ENCODE peak calls at places on chromosomes 7 and 10, in five cellular contexts. W is tibial artery, L is cardiac fibroblast, Q is breast epithelium, E is right cardiac atrium. I is an unnamed sample.
A peak's percentile ranks its signal among the peaks of the same experiment; 100 is the strongest.

GRCh38 chr7:157503229-157503628 is 166.4 kb downstream of the DNAJB6 start:
- DNase-seq in W (no peak), L (no peak), Q (no peak), E (no peak), I (no peak)

GRCh38 chr7:147423875-147424274 is 1166.7 kb upstream of the C7orf33 start:
- DNase-seq in W (no peak), L (no peak), Q (no peak), E (no peak), I (no peak)

GRCh38 chr10:21526184-21526951 is 886 bp upstream of the SKIDA1 start:
- DNase-seq in W (peak; percentile 91), L (peak; percentile 80), Q (peak; percentile 68), E (peak; percentile 97), I (peak; percentile 84)

GRCh38 chr7:78279035-78279434 is 480.5 kb downstream of the PHTF2 start:
- DNase-seq in W (no peak), L (peak; percentile 82), Q (no peak), E (no peak), I (no peak)

GRCh38 chr10:59324597-59324996 is 37.8 kb downstream of the FAM13C start:
- DNase-seq in W (no peak), L (no peak), Q (no peak), E (no peak), I (no peak)

GRCh38 chr10:113047963-113048781 is 98.1 kb downstream of the TCF7L2 start:
- DNase-seq in W (no peak), L (no peak), Q (no peak), E (no peak), I (no peak)

GRCh38 chr10:58319599-58319998 is 15.2 kb upstream of the UBE2D1 start:
- DNase-seq in W (no peak), L (no peak), Q (no peak), E (no peak), I (no peak)

GRCh38 chr10:86212391-86212700 is 154.2 kb downstream of the GRID1 start:
- DNase-seq in W (no peak), L (no peak), Q (no peak), E (no peak), I (no peak)

GRCh38 chr10:69362471-69362954 is 54.2 kb downstream of the TACR2 start:
- DNase-seq in W (peak; percentile 94), L (peak; percentile 91), Q (peak; percentile 68), E (peak; percentile 92), I (peak; percentile 92)

GRCh38 chr7:26860361-26860760 is 4.0 kb downstream of the SKAP2 start:
- DNase-seq in W (no peak), L (no peak), Q (peak; percentile 34), E (no peak), I (no peak)

DNA sequence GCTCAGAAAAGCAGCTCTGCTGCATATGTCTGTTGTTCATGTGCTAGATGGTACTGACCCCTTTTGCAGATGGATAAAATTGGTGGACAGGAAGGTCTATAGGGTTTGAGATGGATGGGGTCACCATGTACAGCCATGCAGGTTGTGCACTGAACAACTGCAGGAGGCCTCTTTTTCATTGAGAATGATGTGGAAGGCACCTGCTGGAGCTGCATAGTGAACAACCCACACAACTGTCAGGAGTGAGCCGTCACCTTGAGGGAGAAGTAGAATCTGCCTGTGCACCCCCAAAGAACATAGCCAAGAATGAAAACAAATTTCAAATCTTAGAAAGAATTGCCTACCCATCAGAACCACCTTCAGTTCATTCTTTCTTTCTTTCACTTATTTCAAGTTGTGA is 53.8 kb upstream of the DOCK1 start:
- DNase-seq in W (no peak), L (no peak), Q (no peak), E (no peak), I (no peak)
- H3K4me3 ChIP-seq in W (no peak overlapping the region), L (no peak overlapping the region), Q (no peak overlapping the region), E (no peak overlapping the region), I (no peak overlapping the region)

GRCh38 chr10:110496553-110497437 is 912 bp upstream of the DUSP5 start:
- DNase-seq in W (no peak), L (no peak), Q (no peak), E (no peak), I (no peak)

GRCh38 chr10:110497438-110498086 is at the start of gene DUSP5:
- DNase-seq in W (peak; percentile 96), L (peak; percentile 96), Q (peak; percentile 95), E (peak; percentile 97), I (peak; percentile 95)

GRCh38 chr10:110494532-110494931 is 3.2 kb upstream of the DUSP5 start:
- DNase-seq in W (no peak), L (peak; percentile 7), Q (no peak), E (no peak), I (no peak)

GRCh38 chr10:110493832-110494426 is 3.8 kb upstream of the DUSP5 start:
- DNase-seq in W (no peak), L (peak; percentile 11), Q (peak; percentile 48), E (no peak), I (no peak)

DNA sequence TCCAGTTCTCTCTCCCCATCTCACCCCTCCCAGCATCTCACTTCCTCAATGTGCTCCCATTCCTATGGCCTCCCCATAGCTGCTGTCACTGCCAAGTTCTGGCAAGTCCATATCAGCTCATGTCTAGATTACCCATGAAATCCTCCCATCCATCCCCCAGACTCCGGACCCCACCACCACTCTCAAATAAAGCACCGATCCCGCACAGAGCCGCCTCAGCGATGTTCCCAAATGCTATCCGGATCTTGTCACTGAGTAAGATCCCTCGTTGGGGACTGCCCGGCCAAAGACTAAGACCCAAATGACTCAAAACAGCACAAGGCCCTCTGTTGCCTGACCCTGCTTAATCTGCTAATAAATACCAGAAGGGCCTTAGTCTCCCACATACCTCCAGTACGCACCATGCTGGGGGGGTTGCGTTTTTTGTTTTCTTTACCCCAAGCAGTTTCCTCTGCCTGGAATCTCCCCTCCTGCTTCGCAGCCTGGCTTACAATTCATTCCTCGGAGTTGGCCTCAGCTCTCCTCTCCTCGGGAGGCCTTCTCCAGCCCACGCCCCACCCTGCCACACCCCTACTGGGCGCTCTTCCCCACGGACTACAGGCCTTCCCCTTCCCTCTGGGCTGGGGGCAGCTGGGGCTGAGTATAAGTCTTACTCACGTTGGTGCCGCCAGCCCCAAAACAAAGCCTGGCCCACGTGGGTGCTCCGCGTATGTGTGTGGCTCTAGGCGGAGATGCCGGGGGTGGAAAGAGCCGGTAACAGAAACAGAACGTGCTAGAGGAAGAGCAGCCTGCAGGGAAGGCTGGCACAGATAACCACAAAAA is 1.8 kb upstream of the DUSP5 start:
- DNase-seq in W (peak; percentile 68), L (peak; percentile 96), Q (peak; percentile 54), E (peak; percentile 77), I (peak; percentile 38)
- H3K4me3 ChIP-seq in W (no peak overlapping the region), L (peak overlapping the region; percentile 66), Q (peak overlapping the region; percentile 97), E (no peak overlapping the region), I (peak overlapping the region; percentile 86)

GRCh38 chr7:101138149-101138870 is 11.4 kb downstream of the SERPINE1 start:
- DNase-seq in W (peak; percentile 96), L (peak; percentile 98), Q (peak; percentile 72), E (peak; percentile 88), I (peak; percentile 84)
- H3K4me3 ChIP-seq in W (peak overlapping the region; percentile 17), L (no peak overlapping the region), Q (peak overlapping the region; percentile 45), E (no peak overlapping the region), I (peak overlapping the region; percentile 28)

DNA sequence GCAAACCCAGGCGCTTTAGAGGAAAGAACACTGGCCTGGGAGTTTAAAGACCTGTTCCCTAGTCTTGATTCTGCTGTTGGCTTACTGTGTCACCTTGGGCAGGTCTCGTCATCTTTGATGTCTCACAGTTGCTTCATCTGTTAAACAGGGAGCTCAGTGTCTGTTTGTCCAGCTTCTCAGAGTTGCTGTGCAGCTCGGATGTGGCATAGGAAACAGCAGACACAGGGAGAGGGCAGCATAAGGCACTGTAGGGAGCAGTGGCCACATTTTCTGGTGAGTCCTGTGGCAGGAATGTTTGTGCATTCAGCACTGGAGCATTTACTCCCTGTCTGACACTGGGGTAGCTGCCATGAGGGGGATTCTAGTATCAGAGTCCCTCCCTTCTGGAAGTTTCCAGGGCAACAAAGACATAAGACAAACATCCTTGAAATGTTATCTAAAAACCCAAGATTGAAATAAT is 2.0 kb downstream of the REPIN1 start:
- DNase-seq in W (no peak), L (peak; percentile 49), Q (no peak), E (no peak), I (no peak)
- H3K4me3 ChIP-seq in W (no peak overlapping the region), L (no peak overlapping the region), Q (peak overlapping the region; percentile 92), E (no peak overlapping the region), I (peak overlapping the region; percentile 97)

GRCh38 chr7:44695756-44696155 is 52.9 kb upstream of the ZMIZ2 start:
- DNase-seq in W (peak; percentile 21), L (no peak), Q (no peak), E (no peak), I (no peak)

GRCh38 chr7:44696728-44697127 is 51.9 kb upstream of the ZMIZ2 start:
- DNase-seq in W (peak; percentile 31), L (no peak), Q (no peak), E (peak; percentile 2), I (no peak)

GRCh38 chr7:44694766-44695165 is 53.9 kb upstream of the ZMIZ2 start:
- DNase-seq in W (no peak), L (no peak), Q (no peak), E (no peak), I (no peak)

GRCh38 chr7:44694326-44694725 is 54.3 kb upstream of the ZMIZ2 start:
- DNase-seq in W (no peak), L (no peak), Q (no peak), E (peak; percentile 37), I (no peak)

GRCh38 chr7:44693641-44694313 is 54.9 kb upstream of the ZMIZ2 start:
- DNase-seq in W (no peak), L (peak; percentile 72), Q (no peak), E (peak; percentile 69), I (peak; percentile 88)
- H3K4me3 ChIP-seq in W (no peak overlapping the region), L (no peak overlapping the region), Q (no peak overlapping the region), E (no peak overlapping the region), I (no peak overlapping the region)

I was measured in psoas muscle.